ENCODE peak calls at places on chromosomes 12 and 14, in four cellular contexts. B is esophagus squamous epithelium, U is cardiac muscle cell, O is GM12865. C is an unnamed sample.

GRCh38 chr12:85963322-85963721 is 89.2 kb downstream of the NTS start:
- DNase-seq in O (no peak), U (no peak), B (no peak), C (no peak)

GRCh38 chr12:80763874-80764273 is 47.2 kb downstream of the MYF5 start:
- DNase-seq in O (peak), U (peak), B (no peak), C (no peak)

GRCh38 chr12:13197526-13198141 is 1.1 kb downstream of the EMP1 start:
- DNase-seq in B (no peak), O (no peak), U (no peak), C (no peak)

GRCh38 chr14:54567634-54568561 is 970 bp downstream of the SAMD4A start:
- DNase-seq in O (peak), U (peak), B (no peak), C (peak)

GRCh38 chr12:4997939-4998338 is 45.7 kb upstream of the KCNA5 start:
- DNase-seq in U (no peak), B (no peak), O (no peak), C (no peak)

GRCh38 chr12:51067771-51068170 is 15.6 kb downstream of the CSRNP2 start:
- DNase-seq in U (no peak), O (no peak), B (no peak), C (no peak)

GRCh38 chr12:131280426-131280825 is 326.7 kb downstream of the ADGRD1 start:
- DNase-seq in U (no peak), B (no peak), O (no peak), C (no peak)

GRCh38 chr12:104455594-104456416 is 943 bp upstream of the CHST11 start:
- DNase-seq in O (no peak), B (no peak), U (no peak), C (no peak)

GRCh38 chr14:90242444-90242843 is 13.9 kb upstream of the PSMC1 start:
- DNase-seq in U (no peak), O (no peak), B (no peak), C (no peak)

GRCh38 chr12:4824415-4824814 is 85.3 kb upstream of the KCNA1 start:
- DNase-seq in O (no peak), U (no peak), B (no peak), C (no peak)

GRCh38 chr12:30203981-30204380 is 420.2 kb upstream of the TMTC1 start:
- DNase-seq in U (no peak), O (no peak), B (no peak), C (no peak)

GRCh38 chr12:121144416-121144914 is 11.8 kb downstream of the P2RX7 start:
- DNase-seq in B (no peak), U (no peak), O (peak), C (no peak)

GRCh38 chr12:63918788-63919300 is 74.3 kb downstream of the SRGAP1 start:
- DNase-seq in B (no peak), U (no peak), O (no peak), C (no peak)

GRCh38 chr14:58193542-58193941 is 6.4 kb upstream of the ACTR10 start:
- DNase-seq in U (no peak), B (no peak), O (no peak), C (no peak)

GRCh38 chr14:104249092-104249491 is 110.7 kb downstream of the KIF26A start:
- DNase-seq in O (no peak), B (no peak), U (no peak), C (no peak)

GRCh38 chr14:103169954-103170353 is 46.7 kb downstream of the TNFAIP2 start:
- DNase-seq in B (no peak), O (no peak), U (no peak), C (no peak)

GRCh38 chr12:124115496-124115895 is 142.5 kb downstream of the ZNF664 start:
- DNase-seq in O (no peak), B (no peak), U (no peak), C (no peak)

GRCh38 chr14:97380539-97380941 is 583.4 kb downstream of the VRK1 start:
- DNase-seq in B (no peak), O (no peak), U (no peak), C (no peak)

GRCh38 chr12:49236423-49236822 is 28.5 kb upstream of the TUBA1C start:
- DNase-seq in O (no peak), U (no peak), B (no peak), C (no peak)

GRCh38 chr12:28878629-28879028 is 270.4 kb upstream of the FAR2 start:
- DNase-seq in B (no peak), U (no peak), O (no peak), C (no peak)

DNA sequence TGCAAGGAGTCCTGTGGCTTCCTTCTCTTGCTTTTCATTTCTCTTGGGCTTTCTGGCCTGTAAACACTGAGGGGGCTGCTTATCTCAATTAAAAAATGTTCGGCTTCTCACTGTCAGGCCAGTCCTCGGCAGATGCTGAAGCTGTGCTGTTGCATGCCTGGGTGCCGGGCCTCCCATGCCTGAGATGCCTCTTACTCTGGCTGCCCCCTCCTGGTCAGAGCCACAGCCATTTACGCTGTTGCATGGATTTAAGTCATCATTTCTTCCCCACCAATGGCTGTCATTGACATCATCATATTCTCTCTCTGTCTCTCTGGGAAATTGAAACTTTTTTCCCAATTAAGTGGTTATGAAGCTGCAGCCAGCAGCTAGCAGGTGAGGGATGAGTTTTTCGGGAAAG is 53.7 kb downstream of the FOXN4 start:
- DNase-seq in B (no peak), O (peak), U (no peak), C (no peak)
- TF ChIP-seq CTCF in B (no peak), O (no peak), U (peak), C (no peak)

GRCh38 chr14:73170686-73171085 is 34.4 kb downstream of the PSEN1 start:
- DNase-seq in U (no peak), O (no peak), B (no peak), C (no peak)

GRCh38 chr14:73168274-73168673 is 32.0 kb downstream of the PSEN1 start:
- DNase-seq in B (no peak), U (no peak), O (no peak), C (no peak)

GRCh38 chr14:73176673-73177072 is 40.4 kb downstream of the PSEN1 start:
- DNase-seq in B (no peak), U (no peak), O (no peak), C (no peak)

GRCh38 chr14:73168691-73169090 is 32.4 kb downstream of the PSEN1 start:
- DNase-seq in U (no peak), O (no peak), B (no peak), C (no peak)

DNA sequence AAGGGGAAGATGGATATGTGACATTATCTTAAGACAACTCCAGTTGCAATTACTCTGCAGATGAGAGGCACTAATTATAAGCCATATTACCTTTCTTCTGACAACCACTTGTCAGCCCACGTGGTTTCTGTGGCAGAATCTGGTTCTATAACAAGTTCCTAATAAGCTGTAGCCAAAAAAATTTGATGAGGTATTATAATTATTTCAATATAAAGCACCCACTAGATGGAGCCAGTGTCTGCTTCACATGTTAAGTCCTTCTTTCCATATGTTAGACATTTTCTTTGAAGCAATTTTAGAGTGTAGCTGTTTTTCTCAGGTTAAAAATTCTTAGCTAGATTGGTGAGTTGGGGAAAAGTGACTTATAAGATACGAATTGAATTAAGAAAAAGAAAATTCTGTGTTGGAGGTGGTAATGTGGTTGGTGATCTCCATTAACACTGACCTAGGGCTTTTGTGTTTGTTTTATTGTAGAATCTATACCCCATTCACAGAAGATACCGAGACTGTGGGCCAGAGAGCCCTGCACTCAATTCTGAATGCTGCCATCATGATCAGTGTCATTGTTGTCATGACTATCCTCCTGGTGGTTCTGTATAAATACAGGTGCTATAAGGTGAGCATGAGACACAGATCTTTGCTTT is 36.9 kb downstream of the PSEN1 start:
- DNase-seq in O (peak), B (no peak), U (peak), C (peak)
- TF ChIP-seq CTCF in O (peak), B (peak), U (peak), C (peak)

DNA sequence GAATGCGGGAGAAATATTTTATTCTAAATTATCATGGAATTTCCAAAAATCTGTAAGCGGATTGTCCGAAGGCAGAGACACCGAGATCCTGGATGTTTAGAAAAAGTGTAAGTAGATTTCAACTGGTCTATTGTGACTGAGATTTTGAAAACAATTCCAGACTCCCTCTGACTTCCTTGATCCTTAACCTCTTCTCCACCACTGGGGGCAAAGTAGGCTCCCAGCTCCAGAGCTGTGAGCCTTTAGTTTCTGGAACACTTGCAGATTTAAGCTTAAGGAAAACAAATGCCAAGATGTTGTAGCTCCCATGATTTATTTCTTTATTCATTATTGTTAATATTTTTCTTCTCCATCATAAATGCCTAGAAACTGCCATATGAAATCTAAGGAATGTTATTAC is 1320.5 kb upstream of the SEL1L start:
- DNase-seq in O (no peak), B (no peak), U (peak), C (no peak)
- TF ChIP-seq CTCF in O (no peak), B (no peak), U (no peak), C (no peak)

DNA sequence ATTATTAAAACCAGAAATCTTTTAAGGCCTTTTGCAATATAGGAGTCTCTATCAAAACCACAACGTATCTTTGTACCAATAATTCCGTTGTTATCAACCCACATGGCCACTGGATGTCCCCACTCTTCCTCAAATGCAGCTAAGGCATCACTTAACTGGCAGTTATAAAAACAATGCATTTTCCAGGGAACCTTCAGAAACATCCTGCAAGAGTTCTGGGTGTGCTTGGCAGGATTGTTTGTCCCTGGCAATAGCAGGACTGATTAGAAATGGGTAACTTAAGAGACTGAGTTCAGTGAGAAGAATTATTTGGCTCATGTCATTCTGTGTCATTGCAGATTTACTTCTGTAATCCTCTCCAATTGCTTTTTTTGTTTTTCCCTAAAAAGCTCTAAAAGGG is 112.0 kb downstream of the SLC15A5 start:
- DNase-seq in B (no peak), U (peak), O (peak), C (no peak)
- TF ChIP-seq CTCF in B (peak), U (peak), O (no peak), C (peak)

GRCh38 chr12:52804029-52804428 is 8.1 kb upstream of the KRT3 start:
- DNase-seq in B (no peak), O (no peak), U (no peak), C (no peak)
- TF ChIP-seq CTCF in B (no peak), O (no peak), U (no peak), C (no peak)

DNA sequence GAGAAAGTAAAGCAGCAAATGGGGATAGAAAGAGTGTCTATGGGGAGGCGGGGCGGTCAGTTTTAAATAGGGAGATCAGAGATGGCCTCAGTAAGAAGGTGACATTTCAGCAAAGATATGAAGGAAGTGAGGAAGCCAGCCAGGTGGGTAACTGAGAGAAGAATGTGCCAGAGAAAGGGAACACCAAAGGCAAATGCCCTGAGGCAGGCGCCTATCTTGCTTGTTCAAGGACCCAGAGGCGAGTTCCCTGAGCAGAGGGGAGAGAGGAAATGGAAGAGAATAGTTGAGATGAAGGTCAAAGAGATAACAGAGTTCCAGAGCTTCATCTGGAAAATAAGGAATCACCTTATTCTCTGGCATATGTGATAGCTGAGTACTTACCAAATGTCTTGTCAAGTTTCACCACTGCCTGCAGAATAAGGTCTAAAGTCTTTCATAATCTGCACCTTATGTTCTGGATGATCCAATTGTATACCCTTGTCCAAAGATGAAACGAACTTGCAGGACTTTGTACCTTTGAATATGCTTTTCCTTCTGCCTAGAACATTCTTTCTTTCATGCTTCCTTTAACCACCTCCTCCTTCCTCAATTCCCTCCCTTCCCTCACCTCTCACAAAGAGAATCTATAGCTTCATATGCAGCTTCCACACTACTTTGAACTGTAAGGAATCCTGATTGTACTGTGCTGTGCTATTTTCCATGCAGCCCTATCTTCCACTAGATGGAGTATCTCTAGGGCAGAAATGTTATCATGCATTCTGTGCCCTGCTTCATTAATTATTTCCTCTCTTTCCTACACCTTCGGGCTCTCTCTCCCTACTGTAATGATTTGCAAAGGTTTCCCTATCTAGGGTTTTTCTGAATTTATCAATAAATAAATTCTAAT is 38.5 kb downstream of the GNPTAB start:
- DNase-seq in O (no peak), B (no peak), U (no peak), C (no peak)
- TF ChIP-seq CTCF in O (peak), B (peak), U (peak), C (peak)

DNA sequence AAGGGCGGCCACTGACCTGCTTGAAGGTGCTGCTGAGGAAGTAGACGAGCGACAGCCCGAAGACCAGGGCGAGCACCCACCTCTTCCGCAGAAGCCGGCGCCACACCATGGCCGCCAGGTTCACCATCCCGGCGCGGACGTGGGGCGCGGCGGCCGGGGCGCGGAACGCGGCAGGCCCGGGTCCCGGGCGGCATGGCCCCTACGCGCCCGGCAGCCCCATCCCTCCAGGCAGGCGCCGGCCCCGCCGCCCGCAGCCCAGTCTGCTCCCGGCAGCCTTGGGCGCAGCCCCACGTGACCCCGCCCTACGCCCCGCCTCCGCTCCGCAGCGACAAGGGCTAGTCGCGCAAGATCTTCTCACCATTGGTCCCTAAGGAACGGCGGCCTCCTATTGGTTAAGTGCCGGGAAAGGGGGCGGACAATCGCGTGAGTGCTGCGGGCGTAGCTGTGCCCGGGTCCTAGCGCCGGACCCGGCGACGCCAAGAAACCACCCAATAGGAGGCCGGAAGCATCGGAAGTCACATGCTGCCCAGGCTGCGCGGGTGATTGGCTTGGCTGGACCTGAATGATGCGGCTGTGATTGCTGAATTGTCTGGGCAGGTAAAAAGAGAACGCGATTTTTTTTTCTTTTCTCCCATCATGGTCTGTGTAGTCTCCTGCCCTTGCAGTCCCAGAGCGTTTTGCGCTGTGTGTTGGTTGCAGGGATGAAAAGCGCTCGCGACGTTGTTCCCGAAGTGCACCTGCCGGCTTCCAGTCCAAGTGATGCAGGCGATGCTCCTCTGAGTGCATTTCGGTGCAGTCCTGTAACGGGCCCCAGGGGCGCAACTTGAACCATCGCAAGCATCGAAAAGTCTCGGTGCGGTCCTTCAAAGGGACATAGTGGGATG is at the start of the genes RNFT2 and SPRING1:
- DNase-seq in B (peak), O (peak), U (peak), C (peak)
- TF ChIP-seq CTCF in B (peak), O (no peak), U (no peak), C (no peak)

C was measured in GM13976.